ENCODE peak calls at places on chromosomes 3 and 15, in eight cellular contexts. I is GM13977; B is NCI-H1092 treated with DMSO at 0.1 percent for 48 hours; Q is CD8-positive, alpha-beta memory T cell; D is effector memory CD8-positive, alpha-beta T cell; J is stimulated activated CD4-positive, alpha-beta T cell treated with anti-CD3 and anti-CD28 coated beads, TNF-alpha, amount 100 ng/mL, for 1 hour; O is progenitor cell of endocrine pancreas; R is activated CD4-positive, alpha-beta T cell treated with anti-CD3 and anti-CD28 coated beads for 36 hours. G is an unnamed sample.

GRCh38 chr3:32780735-32781210 is 37.0 kb upstream of the TRIM71 start:
- DNase-seq in I (peak), B (no peak), Q (no peak), D (no peak), J (no peak), O (peak), R (peak), G (no peak)

GRCh38 chr3:71984843-71985594 is 200.1 kb upstream of the PROK2 start:
- DNase-seq in I (peak), B (no peak), Q (no peak), D (no peak), J (no peak), O (no peak), R (peak), G (no peak)

GRCh38 chr15:68299436-68299835 is 21.9 kb downstream of the FEM1B start:
- DNase-seq in I (no peak), B (no peak), Q (no peak), D (no peak), J (no peak), O (no peak), R (no peak), G (no peak)

GRCh38 chr15:78422571-78423340 is 15.3 kb upstream of the IREB2 start:
- DNase-seq in I (peak), B (peak), Q (peak), D (peak), J (peak), O (no peak), R (peak), G (no peak)

GRCh38 chr15:52284164-52284563 is 11.4 kb downstream of the MYO5C start:
- DNase-seq in I (no peak), B (no peak), Q (no peak), D (no peak), J (no peak), O (no peak), R (peak), G (no peak)

GRCh38 chr3:32568953-32569352 is 1.7 kb downstream of the DYNC1LI1 start:
- DNase-seq in I (no peak), B (no peak), Q (no peak), D (no peak), J (no peak), O (no peak), R (no peak), G (no peak)

GRCh38 chr3:161939919-161940693 is 443.5 kb downstream of the OTOL1 start:
- DNase-seq in I (no peak), B (no peak), Q (no peak), D (no peak), J (no peak), O (no peak), R (no peak), G (no peak)

GRCh38 chr15:25804451-25804850 is 58.7 kb downstream of the ATP10A start:
- DNase-seq in I (no peak), B (no peak), Q (no peak), D (no peak), J (no peak), O (no peak), R (no peak), G (no peak)

GRCh38 chr3:127729556-127730056 is 56.9 kb downstream of the ABTB1 start:
- DNase-seq in I (no peak), B (peak), Q (no peak), D (no peak), J (no peak), O (no peak), R (no peak), G (no peak)